ENCODE peak calls at places on chromosomes 11 and 22, in eight cellular contexts. S, X, Q, P, K, W, M and V are unnamed samples. For H3K36me3, the result is how much of the 10 kb centered on the place peaks cover.

GRCh38 chr11:14969922-14970323 is 2.2 kb downstream of the CALCA start:
- DNase-seq in S (peak), X (peak), Q (peak), P (no peak), K (no peak), W (peak), M (peak), V (peak)

GRCh38 chr11:117604349-117604995 is 192.5 kb downstream of the DSCAML1 start:
- DNase-seq in S (no peak), X (no peak), Q (peak), P (no peak), K (no peak), W (no peak), M (no peak), V (no peak)

GRCh38 chr11:17012712-17013547 is 1.3 kb downstream of the PLEKHA7 start:
- DNase-seq in S (no peak), X (peak), Q (peak), P (no peak), K (peak), W (peak), M (peak), V (no peak)

GRCh38 chr11:3849297-3849874 is 6.1 kb upstream of the STIM1 start:
- DNase-seq in S (peak), X (peak), Q (peak), P (no peak), K (no peak), W (no peak), M (peak), V (no peak)

GRCh38 chr22:24772493-24773220 is 1.9 kb downstream of the PIWIL3 start:
- DNase-seq in S (no peak), X (peak), Q (peak), P (no peak), K (no peak), W (no peak), M (no peak), V (no peak)

GRCh38 chr22:44586337-44586990 is 88.4 kb upstream of the RTL6 start:
- DNase-seq in S (no peak), X (no peak), Q (no peak), P (no peak), K (no peak), W (peak), M (peak), V (no peak)

GRCh38 chr11:61080986-61081590 is 21.2 kb upstream of the CD5 start:
- DNase-seq in S (no peak), X (no peak), Q (no peak), P (no peak), K (no peak), W (no peak), M (no peak), V (no peak)

GRCh38 chr22:17342361-17342760 is 26.9 kb upstream of the CECR2 start:
- DNase-seq in S (no peak), X (no peak), Q (no peak), P (no peak), K (no peak), W (no peak), M (no peak), V (no peak)

GRCh38 chr11:19979519-19979845 is 180.8 kb downstream of the DBX1 start:
- DNase-seq in S (no peak), X (no peak), Q (no peak), P (no peak), K (no peak), W (no peak), M (no peak), V (peak)

GRCh38 chr22:19195796-19196731 is 17.5 kb upstream of the SLC25A1 start:
- DNase-seq in S (no peak), X (no peak), Q (no peak), P (no peak), K (no peak), W (no peak), M (no peak), V (no peak)

GRCh38 chr11:116605543-116605942 is 167.2 kb downstream of the BUD13 start:
- DNase-seq in S (peak), X (peak), Q (peak), P (no peak), K (no peak), W (no peak), M (no peak), V (no peak)

GRCh38 chr22:17814830-17815229 is 40.6 kb upstream of the BID start:
- DNase-seq in S (no peak), X (no peak), Q (no peak), P (no peak), K (no peak), W (no peak), M (no peak), V (no peak)

GRCh38 chr11:66951927-66952337 is 6.3 kb downstream of the PC start:
- DNase-seq in S (no peak), X (no peak), Q (peak), P (no peak), K (no peak), W (no peak), M (peak), V (no peak)

GRCh38 chr11:20488352-20488751 is 100.8 kb downstream of the PRMT3 start:
- DNase-seq in S (no peak), X (no peak), Q (no peak), P (no peak), K (no peak), W (no peak), M (no peak), V (no peak)

GRCh38 chr22:45636668-45637067 is 35.0 kb upstream of the ATXN10 start:
- DNase-seq in S (no peak), X (no peak), Q (no peak), P (no peak), K (no peak), W (no peak), M (no peak), V (no peak)

GRCh38 chr11:67411785-67412152 is 3.7 kb upstream of the CARNS1 start:
- DNase-seq in S (no peak), X (no peak), Q (no peak), P (no peak), K (no peak), W (no peak), M (no peak), V (no peak)

GRCh38 chr11:78000193-78000592 is 5.7 kb upstream of the INTS4 start:
- DNase-seq in S (peak), X (peak), Q (peak), P (no peak), K (no peak), W (no peak), M (peak), V (no peak)

GRCh38 chr11:132405728-132406127 is 1035.3 kb downstream of the NTM start:
- DNase-seq in S (no peak), X (no peak), Q (no peak), P (no peak), K (no peak), W (no peak), M (no peak), V (no peak)

GRCh38 chr11:46513934-46514342 is 79.9 kb downstream of the AMBRA1 start:
- DNase-seq in S (no peak), X (no peak), Q (peak), P (peak), K (peak), W (no peak), M (peak), V (no peak)

GRCh38 chr11:57339305-57339704 is 1.2 kb downstream of the P2RX3 start:
- DNase-seq in S (no peak), X (no peak), Q (no peak), P (no peak), K (no peak), W (no peak), M (no peak), V (no peak)

GRCh38 chr22:48752451-48753380 is 1075.0 kb downstream of the BRD1 start:
- DNase-seq in S (no peak), X (no peak), Q (no peak), P (peak), K (no peak), W (no peak), M (no peak), V (no peak)

GRCh38 chr22:22787805-22788459 is 99.7 kb upstream of the IGLL5 start:
- DNase-seq in S (peak), X (peak), Q (peak), P (peak), K (peak), W (no peak), M (peak), V (no peak)

GRCh38 chr11:2924381-2924780 is 4.8 kb downstream of the PHLDA2 start:
- DNase-seq in S (no peak), X (no peak), Q (no peak), P (no peak), K (no peak), W (no peak), M (peak), V (no peak)

GRCh38 chr22:46148885-46149492 is 1.3 kb upstream of the PPARA start:
- DNase-seq in S (no peak), X (no peak), Q (no peak), P (no peak), K (no peak), W (no peak), M (peak), V (no peak)

GRCh38 chr22:47535681-47536080 is 773.2 kb downstream of the TBC1D22A start:
- DNase-seq in S (no peak), X (no peak), Q (no peak), P (no peak), K (no peak), W (no peak), M (no peak), V (no peak)

GRCh38 chr11:68893282-68893681 is 10.3 kb downstream of the MRPL21 start:
- DNase-seq in S (no peak), X (no peak), Q (no peak), P (no peak), K (no peak), W (no peak), M (no peak), V (no peak)

GRCh38 chr11:68891356-68891948 is 12.2 kb downstream of the MRPL21 start:
- DNase-seq in S (no peak), X (no peak), Q (no peak), P (peak), K (no peak), W (no peak), M (no peak), V (no peak)

GRCh38 chr11:68889948-68890446 is 13.6 kb downstream of the MRPL21 start:
- DNase-seq in S (no peak), X (peak), Q (peak), P (peak), K (peak), W (no peak), M (peak), V (no peak)

GRCh38 chr11:68892576-68892975 is 11.1 kb downstream of the MRPL21 start:
- DNase-seq in S (no peak), X (no peak), Q (no peak), P (no peak), K (no peak), W (no peak), M (no peak), V (no peak)

DNA sequence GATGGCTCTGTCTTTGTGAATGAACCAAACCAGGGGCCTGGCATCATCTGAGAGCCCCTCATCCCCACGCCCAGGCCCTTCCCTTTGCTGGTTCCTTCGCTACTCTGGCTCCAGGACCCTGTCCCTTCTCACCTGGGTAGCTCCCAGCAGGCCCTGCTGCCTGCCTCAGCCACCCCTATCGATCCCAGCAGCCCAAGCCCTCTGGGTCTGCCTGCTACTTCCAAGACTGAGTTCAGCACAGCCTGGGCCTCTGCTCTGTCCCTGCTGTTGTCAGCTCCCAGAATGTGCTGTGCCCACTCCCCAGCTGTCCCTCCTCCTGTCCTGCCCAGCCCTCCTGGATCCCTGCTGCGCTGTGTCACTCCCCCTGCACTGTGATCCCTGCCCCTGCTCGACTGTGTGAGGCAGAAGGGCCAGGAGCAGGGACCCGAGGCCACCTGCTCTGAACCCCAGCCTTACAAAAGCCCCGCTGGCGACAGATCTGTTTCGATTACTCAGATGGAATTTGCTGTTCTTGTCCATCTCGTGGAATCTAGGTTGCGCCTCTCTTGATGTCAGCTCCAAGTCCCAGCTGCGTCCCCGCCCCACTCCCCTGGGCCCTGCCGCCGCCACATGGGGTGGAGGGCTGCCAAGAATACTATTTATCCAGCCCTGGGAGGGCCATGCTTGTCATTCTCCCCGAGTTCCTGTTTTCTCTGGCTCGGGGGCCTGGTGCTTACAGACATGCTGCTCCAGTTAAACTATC is 13.0 kb downstream of the MRPL21 start:
- DNase-seq in S (no peak), X (peak), Q (peak), P (peak), K (peak), W (no peak), M (peak), V (no peak)
- H3K36me3 ChIP-seq in S (under half), X (under half), Q (under half), P (under half), K (under half), W (under half), M (under half), V (under half)

GRCh38 chr22:31812977-31813605 is 59.3 kb downstream of the DEPDC5 start:
- DNase-seq in S (no peak), X (no peak), Q (no peak), P (no peak), K (no peak), W (no peak), M (no peak), V (no peak)

GRCh38 chr22:31820655-31821054 is 66.8 kb downstream of the DEPDC5 start:
- DNase-seq in S (no peak), X (no peak), Q (no peak), P (no peak), K (no peak), W (no peak), M (no peak), V (no peak)

GRCh38 chr22:31814942-31815341 is 61.1 kb downstream of the DEPDC5 start:
- DNase-seq in S (no peak), X (no peak), Q (no peak), P (no peak), K (no peak), W (no peak), M (no peak), V (no peak)

GRCh38 chr22:31818481-31819392 is 64.9 kb downstream of the DEPDC5 start:
- DNase-seq in S (no peak), X (peak), Q (peak), P (no peak), K (no peak), W (no peak), M (no peak), V (no peak)

DNA sequence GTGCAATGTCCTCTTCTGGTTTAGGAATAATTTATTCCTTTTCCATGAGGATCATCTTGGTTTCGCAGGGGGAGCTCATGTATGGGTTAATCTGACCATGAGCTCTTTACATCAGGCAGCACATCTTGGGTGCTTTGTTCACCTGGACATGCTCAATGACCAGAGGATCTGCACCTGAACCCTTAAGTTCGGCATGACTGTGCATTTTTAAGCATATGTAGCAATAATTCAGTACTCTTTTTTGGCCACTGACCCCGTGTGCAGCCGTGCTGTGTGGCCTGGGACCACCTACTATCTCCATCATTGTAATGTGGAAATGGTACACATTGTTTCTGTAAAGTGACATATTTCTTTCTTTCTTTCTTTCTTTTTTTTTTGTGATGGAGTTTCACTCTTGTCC is 62.9 kb downstream of the DEPDC5 start:
- DNase-seq in S (no peak), X (no peak), Q (no peak), P (no peak), K (no peak), W (no peak), M (no peak), V (no peak)
- H3K36me3 ChIP-seq in S (under half), X (under half), Q (half or more), P (half or more), K (under half), W (half or more), M (under half), V (under half)

GRCh38 chr11:8744423-8744822 is 61.8 kb downstream of the RPL27A start:
- DNase-seq in S (no peak), X (no peak), Q (no peak), P (no peak), K (no peak), W (no peak), M (no peak), V (no peak)
- H3K36me3 ChIP-seq in S (under half), X (under half), Q (under half), P (under half), K (under half), W (under half), M (under half), V (under half)

GRCh38 chr11:110447897-110448522 is 18.3 kb downstream of the FDX1 start:
- DNase-seq in S (peak), X (no peak), Q (no peak), P (no peak), K (no peak), W (no peak), M (no peak), V (no peak)

GRCh38 chr11:110446594-110446993 is 16.8 kb downstream of the FDX1 start:
- DNase-seq in S (no peak), X (no peak), Q (no peak), P (no peak), K (no peak), W (no peak), M (no peak), V (no peak)

GRCh38 chr11:110447343-110447742 is 17.6 kb downstream of the FDX1 start:
- DNase-seq in S (no peak), X (no peak), Q (no peak), P (no peak), K (no peak), W (no peak), M (no peak), V (no peak)

GRCh38 chr11:110450246-110450645 is 20.5 kb downstream of the FDX1 start:
- DNase-seq in S (no peak), X (no peak), Q (no peak), P (no peak), K (no peak), W (no peak), M (no peak), V (no peak)

GRCh38 chr11:110445428-110445827 is 15.7 kb downstream of the FDX1 start:
- DNase-seq in S (no peak), X (no peak), Q (peak), P (no peak), K (no peak), W (no peak), M (no peak), V (no peak)
- H3K36me3 ChIP-seq in S (under half), X (under half), Q (under half), P (under half), K (under half), W (under half), M (under half), V (under half)

DNA sequence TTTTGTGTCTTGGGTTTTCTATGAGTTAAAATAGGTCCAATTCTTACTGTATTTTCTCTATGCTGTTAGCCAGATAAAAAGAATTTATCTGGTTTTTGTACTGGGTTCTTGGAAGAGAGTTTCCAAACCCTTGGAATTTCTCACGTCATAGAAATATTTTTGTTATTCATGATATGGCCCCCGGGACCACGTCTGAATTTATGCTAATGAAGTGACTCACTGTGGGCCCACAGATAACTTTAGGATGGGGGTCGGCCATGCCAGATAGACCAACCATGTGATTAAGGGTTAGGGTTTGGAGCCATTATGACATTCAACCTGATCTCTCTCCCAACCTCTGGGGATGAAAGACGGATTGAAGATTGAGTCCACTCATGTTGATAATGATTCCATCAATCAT is 35.6 kb upstream of the DDI1 start:
- DNase-seq in S (no peak), X (peak), Q (peak), P (no peak), K (no peak), W (no peak), M (no peak), V (no peak)
- H3K36me3 ChIP-seq in S (under half), X (under half), Q (under half), P (under half), K (under half), W (under half), M (under half), V (under half)

DNA sequence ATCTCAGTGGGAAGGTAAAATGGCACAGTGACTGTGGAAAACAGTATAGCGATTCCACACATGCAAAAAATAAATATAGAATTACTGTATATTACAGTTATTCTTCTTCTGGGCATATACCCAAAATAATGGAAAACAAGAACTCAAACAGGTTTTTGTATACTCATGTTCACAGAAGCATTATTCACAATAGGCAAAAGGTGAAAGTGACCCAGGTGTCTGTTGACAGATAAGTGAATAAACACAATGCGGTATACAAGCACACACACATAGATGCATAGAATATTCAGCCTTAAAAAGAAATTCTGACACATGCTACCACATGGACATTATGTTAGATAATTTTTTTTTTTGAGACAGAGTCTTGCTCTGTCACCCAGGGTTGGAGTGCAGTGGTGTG is 233.0 kb downstream of the SWAP70 start:
- DNase-seq in S (no peak), X (no peak), Q (no peak), P (no peak), K (no peak), W (no peak), M (no peak), V (no peak)
- H3K36me3 ChIP-seq in S (under half), X (under half), Q (under half), P (under half), K (under half), W (under half), M (under half), V (under half)

DNA sequence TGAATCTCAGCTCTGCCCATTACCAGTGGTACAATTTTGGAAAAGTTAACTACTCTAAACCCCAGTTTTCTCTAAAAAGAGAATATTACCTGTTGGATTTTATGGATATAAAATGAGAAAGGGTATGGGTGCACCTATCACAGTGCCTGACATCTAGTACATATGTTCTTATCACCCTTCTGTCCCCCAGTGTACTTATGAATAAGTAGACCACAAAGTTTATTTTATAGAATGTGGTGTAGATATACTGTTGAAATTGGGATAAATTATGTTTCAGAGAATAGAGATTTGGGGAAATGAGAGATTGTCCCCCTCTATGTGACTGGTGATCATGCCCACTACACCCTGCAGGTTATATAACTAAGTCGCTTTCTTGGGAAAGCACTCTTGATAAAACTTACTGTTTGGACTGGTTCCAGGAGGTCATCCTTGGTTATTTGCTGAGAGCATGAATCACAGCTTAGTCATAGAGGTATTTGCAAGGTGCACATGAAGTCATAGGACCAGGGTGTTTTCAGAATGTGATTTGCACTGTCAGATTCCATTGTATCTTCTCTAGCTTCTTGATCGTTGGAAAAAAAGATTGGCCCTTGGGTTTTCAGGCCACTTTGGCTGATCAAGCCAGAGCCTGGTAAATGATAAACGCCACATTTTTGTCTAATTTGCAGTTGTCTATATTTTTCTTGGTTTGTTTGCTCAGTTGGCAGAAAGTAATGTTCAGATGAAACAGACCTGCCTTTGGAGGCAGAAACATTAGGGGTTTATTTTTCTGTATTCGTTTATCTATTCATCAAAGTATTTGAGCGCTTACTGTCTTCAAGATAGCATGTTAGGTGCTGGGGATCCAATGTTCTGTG is 21.3 kb downstream of the STX3 start:
- DNase-seq in S (no peak), X (peak), Q (peak), P (no peak), K (no peak), W (no peak), M (peak), V (no peak)
- H3K36me3 ChIP-seq in S (under half), X (under half), Q (under half), P (under half), K (under half), W (under half), M (under half), V (under half)